ENCODE peak calls at places on chromosome 1, in eight cellular contexts. One of them, this sample, is unnamed. For H3K36me3, the result is how much of the 10 kb centered on the place peaks cover.

GRCh38 chr1:94045465-94046056 is 75.4 kb downstream of the ABCA4 start:
- DNase-seq in right atrium auricular region: peak
- DNase-seq in endodermal cell: peak
- DNase-seq in mucosa of descending colon: peak
- DNase-seq in left ventricle myocardium inferior: peak
- DNase-seq in tibial artery: peak
- DNase-seq in IMR-90: peak
- DNase-seq in bronchial epithelial cell: peak
- DNase-seq in this sample: peak

GRCh38 chr1:226904772-226905171 is 34.4 kb downstream of the PSEN2 start:
- DNase-seq in right atrium auricular region: no peak
- DNase-seq in endodermal cell: no peak
- DNase-seq in mucosa of descending colon: no peak
- DNase-seq in left ventricle myocardium inferior: no peak
- DNase-seq in tibial artery: peak
- DNase-seq in IMR-90: no peak
- DNase-seq in bronchial epithelial cell: no peak
- DNase-seq in this sample: no peak

GRCh38 chr1:3186526-3186921 is 117.5 kb downstream of the PRDM16 start:
- DNase-seq in right atrium auricular region: peak
- DNase-seq in endodermal cell: peak
- DNase-seq in mucosa of descending colon: peak
- DNase-seq in left ventricle myocardium inferior: peak
- DNase-seq in tibial artery: peak
- DNase-seq in IMR-90: peak
- DNase-seq in bronchial epithelial cell: peak
- DNase-seq in this sample: peak

GRCh38 chr1:18628511-18628910 is 2.1 kb upstream of the PAX7 start:
- DNase-seq in right atrium auricular region: no peak
- DNase-seq in endodermal cell: no peak
- DNase-seq in mucosa of descending colon: no peak
- DNase-seq in left ventricle myocardium inferior: no peak
- DNase-seq in tibial artery: no peak
- DNase-seq in IMR-90: no peak
- DNase-seq in bronchial epithelial cell: no peak
- DNase-seq in this sample: no peak

GRCh38 chr1:180842052-180842451 is 70.6 kb upstream of the KIAA1614 start:
- DNase-seq in right atrium auricular region: no peak
- DNase-seq in endodermal cell: no peak
- DNase-seq in mucosa of descending colon: no peak
- DNase-seq in left ventricle myocardium inferior: no peak
- DNase-seq in tibial artery: no peak
- DNase-seq in IMR-90: peak
- DNase-seq in bronchial epithelial cell: no peak
- DNase-seq in this sample: peak

GRCh38 chr1:87052986-87053385 is 138.6 kb downstream of the HS2ST1 start:
- DNase-seq in right atrium auricular region: no peak
- DNase-seq in endodermal cell: no peak
- DNase-seq in mucosa of descending colon: no peak
- DNase-seq in left ventricle myocardium inferior: no peak
- DNase-seq in tibial artery: no peak
- DNase-seq in IMR-90: no peak
- DNase-seq in bronchial epithelial cell: no peak
- DNase-seq in this sample: no peak

GRCh38 chr1:164617607-164618564 is 58.9 kb downstream of the PBX1 start:
- DNase-seq in right atrium auricular region: no peak
- DNase-seq in endodermal cell: peak
- DNase-seq in mucosa of descending colon: peak
- DNase-seq in left ventricle myocardium inferior: no peak
- DNase-seq in tibial artery: no peak
- DNase-seq in IMR-90: peak
- DNase-seq in bronchial epithelial cell: peak
- DNase-seq in this sample: peak

GRCh38 chr1:40450491-40451237 is 388 bp downstream of the ZFP69B start:
- DNase-seq in right atrium auricular region: no peak
- DNase-seq in endodermal cell: peak
- DNase-seq in mucosa of descending colon: peak
- DNase-seq in left ventricle myocardium inferior: no peak
- DNase-seq in tibial artery: no peak
- DNase-seq in IMR-90: peak
- DNase-seq in bronchial epithelial cell: peak
- DNase-seq in this sample: peak

GRCh38 chr1:201713093-201713810 is 115.7 kb upstream of the IPO9 start:
- DNase-seq in right atrium auricular region: peak
- DNase-seq in endodermal cell: peak
- DNase-seq in mucosa of descending colon: peak
- DNase-seq in left ventricle myocardium inferior: peak
- DNase-seq in tibial artery: peak
- DNase-seq in IMR-90: peak
- DNase-seq in bronchial epithelial cell: peak
- DNase-seq in this sample: peak

GRCh38 chr1:107493111-107493716 is 352.4 kb downstream of the NTNG1 start:
- DNase-seq in right atrium auricular region: no peak
- DNase-seq in endodermal cell: no peak
- DNase-seq in mucosa of descending colon: no peak
- DNase-seq in left ventricle myocardium inferior: no peak
- DNase-seq in tibial artery: no peak
- DNase-seq in IMR-90: no peak
- DNase-seq in bronchial epithelial cell: no peak
- DNase-seq in this sample: no peak

GRCh38 chr1:32309960-32310359 is 18.1 kb downstream of the HDAC1 start:
- DNase-seq in right atrium auricular region: no peak
- DNase-seq in endodermal cell: no peak
- DNase-seq in mucosa of descending colon: no peak
- DNase-seq in left ventricle myocardium inferior: no peak
- DNase-seq in tibial artery: no peak
- DNase-seq in IMR-90: no peak
- DNase-seq in bronchial epithelial cell: no peak
- DNase-seq in this sample: no peak

GRCh38 chr1:179129702-179130473 is 48.0 kb downstream of the TOR3A start:
- DNase-seq in right atrium auricular region: no peak
- DNase-seq in endodermal cell: no peak
- DNase-seq in mucosa of descending colon: peak
- DNase-seq in left ventricle myocardium inferior: no peak
- DNase-seq in tibial artery: no peak
- DNase-seq in IMR-90: peak
- DNase-seq in bronchial epithelial cell: peak
- DNase-seq in this sample: no peak

GRCh38 chr1:151131832-151132675 is 14.4 kb downstream of the SEMA6C start:
- DNase-seq in right atrium auricular region: no peak
- DNase-seq in endodermal cell: peak
- DNase-seq in mucosa of descending colon: no peak
- DNase-seq in left ventricle myocardium inferior: no peak
- DNase-seq in tibial artery: peak
- DNase-seq in IMR-90: no peak
- DNase-seq in bronchial epithelial cell: no peak
- DNase-seq in this sample: no peak

GRCh38 chr1:151132676-151133338 is 13.6 kb downstream of the SEMA6C start:
- DNase-seq in right atrium auricular region: no peak
- DNase-seq in endodermal cell: peak
- DNase-seq in mucosa of descending colon: no peak
- DNase-seq in left ventricle myocardium inferior: no peak
- DNase-seq in tibial artery: peak
- DNase-seq in IMR-90: no peak
- DNase-seq in bronchial epithelial cell: no peak
- DNase-seq in this sample: no peak

GRCh38 chr1:151134396-151134795 is 12.0 kb downstream of the SEMA6C start:
- DNase-seq in right atrium auricular region: no peak
- DNase-seq in endodermal cell: no peak
- DNase-seq in mucosa of descending colon: no peak
- DNase-seq in left ventricle myocardium inferior: no peak
- DNase-seq in tibial artery: peak
- DNase-seq in IMR-90: no peak
- DNase-seq in bronchial epithelial cell: no peak
- DNase-seq in this sample: no peak

GRCh38 chr1:151134991-151135390 is 11.4 kb downstream of the SEMA6C start:
- DNase-seq in right atrium auricular region: no peak
- DNase-seq in endodermal cell: no peak
- DNase-seq in mucosa of descending colon: no peak
- DNase-seq in left ventricle myocardium inferior: no peak
- DNase-seq in tibial artery: peak
- DNase-seq in IMR-90: no peak
- DNase-seq in bronchial epithelial cell: no peak
- DNase-seq in this sample: no peak

GRCh38 chr1:151133339-151133761 is 13.1 kb downstream of the SEMA6C start:
- DNase-seq in right atrium auricular region: no peak
- DNase-seq in endodermal cell: peak
- DNase-seq in mucosa of descending colon: no peak
- DNase-seq in left ventricle myocardium inferior: no peak
- DNase-seq in tibial artery: peak
- DNase-seq in IMR-90: peak
- DNase-seq in bronchial epithelial cell: no peak
- DNase-seq in this sample: no peak
- TF ChIP-seq CTCF in right atrium auricular region: no peak
- TF ChIP-seq CTCF in endodermal cell: no peak
- TF ChIP-seq CTCF in mucosa of descending colon: no peak
- TF ChIP-seq CTCF in left ventricle myocardium inferior: no peak
- TF ChIP-seq CTCF in tibial artery: no peak
- TF ChIP-seq CTCF in IMR-90: no peak
- TF ChIP-seq CTCF in bronchial epithelial cell: no peak
- TF ChIP-seq CTCF in this sample: no peak

DNA sequence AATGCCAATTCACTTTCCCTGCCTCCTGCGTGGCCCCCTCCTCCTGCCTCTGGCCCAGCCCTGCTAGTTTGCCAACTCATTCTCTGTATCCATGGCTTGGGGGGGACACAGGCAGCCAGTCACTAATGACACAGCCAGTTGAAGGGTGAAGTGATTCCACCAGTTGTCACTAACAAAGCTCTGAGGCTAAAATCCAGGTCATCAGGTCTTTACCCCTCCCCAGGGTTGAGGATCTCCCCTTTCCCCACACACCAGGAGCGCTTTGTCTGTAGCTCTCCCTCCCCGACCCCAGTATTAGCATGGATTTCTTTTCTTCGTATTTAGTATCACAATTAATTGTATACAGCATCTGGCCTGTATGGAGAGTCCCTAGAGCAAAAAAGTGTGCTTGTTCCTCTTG is 394.1 kb downstream of the RRAGC start:
- DNase-seq in right atrium auricular region: no peak
- DNase-seq in endodermal cell: no peak
- DNase-seq in mucosa of descending colon: no peak
- DNase-seq in left ventricle myocardium inferior: no peak
- DNase-seq in tibial artery: no peak
- DNase-seq in IMR-90: no peak
- DNase-seq in bronchial epithelial cell: no peak
- DNase-seq in this sample: no peak
- H3K4me3 ChIP-seq in right atrium auricular region: no peak
- H3K4me3 ChIP-seq in endodermal cell: no peak
- H3K4me3 ChIP-seq in mucosa of descending colon: no peak
- H3K4me3 ChIP-seq in left ventricle myocardium inferior: no peak
- H3K4me3 ChIP-seq in tibial artery: no peak
- H3K4me3 ChIP-seq in IMR-90: no peak
- H3K4me3 ChIP-seq in bronchial epithelial cell: no peak
- H3K4me3 ChIP-seq in this sample: no peak

GRCh38 chr1:160819186-160819585 is 23.2 kb downstream of the LY9 start:
- DNase-seq in right atrium auricular region: no peak
- DNase-seq in endodermal cell: no peak
- DNase-seq in mucosa of descending colon: no peak
- DNase-seq in left ventricle myocardium inferior: no peak
- DNase-seq in tibial artery: no peak
- DNase-seq in IMR-90: no peak
- DNase-seq in bronchial epithelial cell: no peak
- DNase-seq in this sample: no peak
- H3K36me3 ChIP-seq in right atrium auricular region: under half
- H3K36me3 ChIP-seq in endodermal cell: under half
- H3K36me3 ChIP-seq in mucosa of descending colon: under half
- H3K36me3 ChIP-seq in left ventricle myocardium inferior: under half
- H3K36me3 ChIP-seq in tibial artery: under half
- H3K36me3 ChIP-seq in IMR-90: under half
- H3K36me3 ChIP-seq in bronchial epithelial cell: under half
- H3K36me3 ChIP-seq in this sample: under half

GRCh38 chr1:237799762-237800474 is 90.8 kb downstream of the ZP4 start:
- DNase-seq in right atrium auricular region: no peak
- DNase-seq in endodermal cell: peak
- DNase-seq in mucosa of descending colon: peak
- DNase-seq in left ventricle myocardium inferior: peak
- DNase-seq in tibial artery: no peak
- DNase-seq in IMR-90: peak
- DNase-seq in bronchial epithelial cell: peak
- DNase-seq in this sample: peak
- TF ChIP-seq CTCF in right atrium auricular region: no peak
- TF ChIP-seq CTCF in endodermal cell: peak
- TF ChIP-seq CTCF in mucosa of descending colon: peak
- TF ChIP-seq CTCF in left ventricle myocardium inferior: peak
- TF ChIP-seq CTCF in tibial artery: no peak
- TF ChIP-seq CTCF in IMR-90: no peak
- TF ChIP-seq CTCF in bronchial epithelial cell: peak
- TF ChIP-seq CTCF in this sample: peak

GRCh38 chr1:15799004-15799867 is 8.2 kb downstream of the UQCRHL start:
- DNase-seq in right atrium auricular region: peak
- DNase-seq in endodermal cell: peak
- DNase-seq in mucosa of descending colon: no peak
- DNase-seq in left ventricle myocardium inferior: peak
- DNase-seq in tibial artery: peak
- DNase-seq in IMR-90: peak
- DNase-seq in bronchial epithelial cell: peak
- DNase-seq in this sample: peak
- H3K4me3 ChIP-seq in right atrium auricular region: no peak
- H3K4me3 ChIP-seq in endodermal cell: no peak
- H3K4me3 ChIP-seq in mucosa of descending colon: no peak
- H3K4me3 ChIP-seq in left ventricle myocardium inferior: no peak
- H3K4me3 ChIP-seq in tibial artery: no peak
- H3K4me3 ChIP-seq in IMR-90: no peak
- H3K4me3 ChIP-seq in bronchial epithelial cell: no peak
- H3K4me3 ChIP-seq in this sample: no peak

DNA sequence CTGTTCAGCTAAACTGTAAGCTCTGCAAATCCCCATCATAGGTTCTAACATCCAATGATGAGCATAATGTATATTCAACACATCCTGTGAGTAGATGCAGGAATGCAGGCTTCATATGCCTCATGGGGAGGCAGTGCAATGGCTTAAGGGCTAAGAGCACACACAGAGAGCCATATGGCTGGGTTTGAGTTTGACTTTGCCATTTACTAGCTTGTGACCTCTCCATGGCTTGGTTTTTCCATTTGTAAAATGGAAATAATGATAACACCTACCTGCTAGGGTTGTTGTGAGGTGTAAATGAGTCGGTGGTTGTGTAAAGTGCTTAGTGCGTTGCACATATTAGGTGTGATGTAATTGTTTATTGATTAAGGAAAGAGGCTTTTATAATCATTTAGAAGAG is 13.4 kb downstream of the RCSD1 start:
- DNase-seq in right atrium auricular region: no peak
- DNase-seq in endodermal cell: no peak
- DNase-seq in mucosa of descending colon: no peak
- DNase-seq in left ventricle myocardium inferior: no peak
- DNase-seq in tibial artery: no peak
- DNase-seq in IMR-90: no peak
- DNase-seq in bronchial epithelial cell: no peak
- DNase-seq in this sample: no peak
- H3K36me3 ChIP-seq in right atrium auricular region: under half
- H3K36me3 ChIP-seq in endodermal cell: under half
- H3K36me3 ChIP-seq in mucosa of descending colon: under half
- H3K36me3 ChIP-seq in left ventricle myocardium inferior: under half
- H3K36me3 ChIP-seq in tibial artery: under half
- H3K36me3 ChIP-seq in IMR-90: under half
- H3K36me3 ChIP-seq in bronchial epithelial cell: under half
- H3K36me3 ChIP-seq in this sample: under half

GRCh38 chr1:1435094-1435903 is at the start of gene VWA1:
- DNase-seq in right atrium auricular region: no peak
- DNase-seq in endodermal cell: peak
- DNase-seq in mucosa of descending colon: peak
- DNase-seq in left ventricle myocardium inferior: peak
- DNase-seq in tibial artery: peak
- DNase-seq in IMR-90: peak
- DNase-seq in bronchial epithelial cell: no peak
- DNase-seq in this sample: no peak
- TF ChIP-seq CTCF in right atrium auricular region: no peak
- TF ChIP-seq CTCF in endodermal cell: peak
- TF ChIP-seq CTCF in mucosa of descending colon: no peak
- TF ChIP-seq CTCF in left ventricle myocardium inferior: no peak
- TF ChIP-seq CTCF in tibial artery: no peak
- TF ChIP-seq CTCF in IMR-90: no peak
- TF ChIP-seq CTCF in bronchial epithelial cell: no peak
- TF ChIP-seq CTCF in this sample: peak

This sample was measured in brain microvascular endothelial cell.